ENCODE peak calls at places on chromosomes 11 and 22, in four cellular contexts. A is adrenal gland; F is activated CD4-positive, alpha-beta T cell treated with anti-CD3 and anti-CD28 coated beads, Interleukin-2, amount 10 ng/mL, durations not matched to agents 7 days and 5 days; Q is AG10803. R is an unnamed sample.

GRCh38 chr11:84853841-84854497 is 773.2 kb downstream of the DLG2 start:
- DNase-seq in Q (no peak), F (no peak), A (no peak), R (no peak)

GRCh38 chr11:111456859-111457730 is 55.1 kb downstream of the BTG4 start:
- DNase-seq in A (no peak), F (no peak), Q (no peak), R (no peak)

GRCh38 chr22:17706451-17706900 is 67.8 kb downstream of the BID start:
- DNase-seq in F (peak), A (peak), Q (peak), R (peak)

GRCh38 chr11:11899401-11899800 is 57.6 kb downstream of the USP47 start:
- DNase-seq in A (no peak), Q (no peak), F (no peak), R (no peak)

GRCh38 chr11:86476109-86476861 is 101.6 kb downstream of the CCDC81 start:
- DNase-seq in A (peak), F (no peak), Q (no peak), R (no peak)

GRCh38 chr22:36565686-36566085 is 36.7 kb upstream of the EIF3D start:
- DNase-seq in Q (no peak), A (no peak), F (no peak), R (peak)

GRCh38 chr11:10715571-10715970 is 22.0 kb upstream of the IRAG1 start:
- DNase-seq in F (no peak), Q (no peak), A (peak), R (peak)

GRCh38 chr11:65185869-65186341 is 4.2 kb downstream of the CAPN1 start:
- DNase-seq in Q (no peak), A (no peak), F (no peak), R (no peak)

GRCh38 chr11:104060004-104060403 is 23.6 kb downstream of the DDI1 start:
- DNase-seq in Q (no peak), F (no peak), A (no peak), R (no peak)

GRCh38 chr11:65932558-65932919 is 12.7 kb upstream of the TSGA10IP start:
- DNase-seq in F (no peak), A (no peak), Q (peak), R (peak)

GRCh38 chr22:36144886-36145541 is 15.5 kb downstream of the APOL3 start:
- DNase-seq in F (peak), A (peak), Q (peak), R (peak)

GRCh38 chr11:76114238-76114637 is 92.1 kb downstream of the WNT11 start:
- DNase-seq in F (no peak), A (no peak), Q (no peak), R (no peak)